ENCODE peak calls at places on chromosomes 2 and 18, in five cellular contexts. X, L, A, Y and Q are unnamed samples.

GRCh38 chr2:126212735-126213134 is 443.2 kb upstream of the GYPC start:
- DNase-seq in X (no peak), L (no peak), Y (no peak), A (no peak), Q (no peak)

GRCh38 chr18:23291456-23292205 is 156.3 kb downstream of the CABLES1 start:
- DNase-seq in A (no peak), L (no peak), X (peak), Y (peak), Q (no peak)

GRCh38 chr2:141331127-141331526 is 799.7 kb downstream of the LRP1B start:
- DNase-seq in X (peak), Y (peak), L (no peak), A (no peak), Q (no peak)

GRCh38 chr18:35141567-35142269 is 99.1 kb upstream of the ZNF397 start:
- DNase-seq in X (no peak), L (no peak), Y (no peak), A (no peak), Q (no peak)

GRCh38 chr2:15579641-15580040 is 12.0 kb upstream of the DDX1 start:
- DNase-seq in A (no peak), L (no peak), X (no peak), Y (no peak), Q (no peak)

GRCh38 chr2:54672587-54673456 is 50.6 kb upstream of the EML6 start:
- DNase-seq in L (no peak), Y (no peak), A (no peak), X (no peak), Q (no peak)

GRCh38 chr2:15941970-15942710 is 1.8 kb downstream of the MYCN start:
- DNase-seq in Y (no peak), X (no peak), L (peak), A (no peak), Q (no peak)

GRCh38 chr2:109350526-109350925 is 221.5 kb downstream of the SH3RF3 start:
- DNase-seq in X (no peak), L (no peak), Y (no peak), A (no peak), Q (no peak)

GRCh38 chr2:56014075-56014730 is 90.6 kb upstream of the EFEMP1 start:
- DNase-seq in L (no peak), X (peak), Y (no peak), A (no peak), Q (no peak)

GRCh38 chr2:134772493-134773169 is 53.8 kb upstream of the TMEM163 start:
- DNase-seq in X (no peak), Y (no peak), A (no peak), L (no peak), Q (no peak)

GRCh38 chr18:79626905-79627749 is 52.5 kb upstream of the CTDP1 start:
- DNase-seq in X (no peak), L (no peak), Y (no peak), A (no peak), Q (peak)

GRCh38 chr2:190533968-190534309 is 583 bp downstream of the NEMP2 start:
- DNase-seq in L (no peak), Y (no peak), A (no peak), X (no peak), Q (peak)

GRCh38 chr2:64609229-64609994 is 44.3 kb downstream of the SERTAD2 start:
- DNase-seq in Y (no peak), A (no peak), X (peak), L (peak), Q (peak)

GRCh38 chr2:12397861-12398260 is 318.9 kb upstream of the TRIB2 start:
- DNase-seq in X (no peak), Y (no peak), L (no peak), A (no peak), Q (no peak)

GRCh38 chr2:204255068-204255467 is 290.2 kb upstream of the PARD3B start:
- DNase-seq in A (no peak), X (no peak), L (no peak), Y (no peak), Q (no peak)

GRCh38 chr18:58449366-58449935 is 179.4 kb downstream of the ALPK2 start:
- DNase-seq in Y (no peak), X (no peak), A (no peak), L (no peak), Q (no peak)

GRCh38 chr2:60331106-60331809 is 222.2 kb downstream of the BCL11A start:
- DNase-seq in Y (peak), A (no peak), L (no peak), X (no peak), Q (no peak)

GRCh38 chr18:58593930-58594329 is 35.0 kb downstream of the ALPK2 start:
- DNase-seq in A (no peak), X (peak), Y (no peak), L (no peak), Q (no peak)

GRCh38 chr2:63078852-63079606 is 28.4 kb downstream of the OTX1 start:
- DNase-seq in X (no peak), L (no peak), A (no peak), Y (no peak), Q (no peak)

GRCh38 chr2:143176606-143177005 is 47.4 kb downstream of the ARHGAP15 start:
- DNase-seq in X (no peak), L (no peak), A (no peak), Y (no peak), Q (peak)

GRCh38 chr2:157825885-157826284 is 50.2 kb downstream of the ACVR1 start:
- DNase-seq in X (peak), A (peak), L (no peak), Y (no peak), Q (no peak)

GRCh38 chr2:217449436-217449835 is 553.4 kb downstream of the TNS1 start:
- DNase-seq in X (no peak), L (no peak), A (no peak), Y (no peak), Q (no peak)

GRCh38 chr2:213490087-213490486 is 205.8 kb downstream of the SPAG16 start:
- DNase-seq in X (no peak), Y (no peak), L (no peak), A (no peak), Q (no peak)

GRCh38 chr2:9030882-9031645 is 27.6 kb upstream of the MBOAT2 start:
- DNase-seq in Y (no peak), L (no peak), X (peak), A (no peak), Q (no peak)

GRCh38 chr18:805008-805754 is 6.9 kb downstream of the YES1 start:
- DNase-seq in L (no peak), A (no peak), Y (no peak), X (no peak), Q (no peak)

GRCh38 chr2:23600336-23600735 is 215.4 kb downstream of the KLHL29 start:
- DNase-seq in A (no peak), Y (no peak), L (no peak), X (no peak), Q (peak)

GRCh38 chr2:163732718-163733117 is 3.1 kb downstream of the FIGN start:
- DNase-seq in X (no peak), A (no peak), Y (no peak), L (no peak), Q (no peak)
- H3K4me3 ChIP-seq in X (peak), A (peak), Y (peak), L (no peak), Q (peak)

GRCh38 chr2:85135066-85135914 is 2.1 kb downstream of the TCF7L1 start:
- DNase-seq in A (no peak), L (no peak), X (no peak), Y (no peak), Q (no peak)
- H3K4me3 ChIP-seq in A (peak), L (no peak), X (peak), Y (peak), Q (peak)

GRCh38 chr2:241379481-241380480 is 23.7 kb downstream of the FARP2 start:
- DNase-seq in A (no peak), Y (no peak), L (no peak), X (peak), Q (no peak)
- H3K4me3 ChIP-seq in A (no peak), Y (no peak), L (no peak), X (no peak), Q (no peak)

DNA sequence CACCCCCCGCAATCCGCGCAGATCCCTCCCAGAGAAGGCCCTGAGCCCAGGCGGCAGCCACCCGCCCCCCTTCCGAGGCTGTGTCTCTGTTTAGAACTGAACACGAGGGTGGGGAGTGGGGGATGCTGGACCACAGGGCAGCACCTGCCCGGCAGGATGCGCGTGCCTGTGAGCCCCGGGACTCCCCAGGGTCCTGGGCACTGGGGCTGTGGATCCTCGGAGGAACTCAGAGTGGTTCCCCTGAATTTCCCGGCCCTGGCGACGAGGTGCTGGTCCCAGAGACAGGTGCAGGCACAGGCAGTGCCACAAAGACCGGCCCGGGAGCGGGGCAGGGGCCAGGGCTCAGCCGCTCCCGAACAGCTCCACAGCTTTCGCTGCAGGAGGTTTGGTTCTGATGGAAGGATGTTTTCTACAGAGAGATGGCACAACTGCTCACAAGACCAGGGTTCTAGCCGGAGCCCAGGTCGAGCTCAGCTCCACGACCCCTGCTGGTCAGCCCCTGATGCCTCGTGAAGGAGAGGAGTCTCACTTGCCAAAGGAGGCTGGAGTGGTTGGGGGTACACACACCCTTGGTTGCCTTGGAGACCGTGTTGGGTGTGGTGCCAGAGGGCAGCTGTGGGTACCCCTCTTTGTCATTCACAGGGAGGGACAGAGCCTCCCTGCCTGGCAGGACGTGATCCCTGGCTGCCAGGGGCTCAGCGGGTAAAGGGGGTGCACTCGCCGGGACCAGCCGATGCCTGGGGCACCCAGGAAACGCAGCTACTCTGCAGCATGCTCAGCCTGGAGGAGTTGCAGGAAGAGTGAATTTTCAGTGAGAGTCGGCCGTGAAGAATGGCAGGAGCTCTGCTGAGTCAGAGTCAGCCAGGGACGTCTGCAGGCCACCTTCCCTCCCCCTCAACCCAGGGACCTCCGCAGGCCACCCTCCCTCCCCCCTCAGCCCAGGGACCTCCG is 4.4 kb upstream of the NEU4 start:
- DNase-seq in Y (peak), A (no peak), X (peak), L (peak), Q (peak)
- H3K4me3 ChIP-seq in Y (peak), A (peak), X (no peak), L (no peak), Q (no peak)

DNA sequence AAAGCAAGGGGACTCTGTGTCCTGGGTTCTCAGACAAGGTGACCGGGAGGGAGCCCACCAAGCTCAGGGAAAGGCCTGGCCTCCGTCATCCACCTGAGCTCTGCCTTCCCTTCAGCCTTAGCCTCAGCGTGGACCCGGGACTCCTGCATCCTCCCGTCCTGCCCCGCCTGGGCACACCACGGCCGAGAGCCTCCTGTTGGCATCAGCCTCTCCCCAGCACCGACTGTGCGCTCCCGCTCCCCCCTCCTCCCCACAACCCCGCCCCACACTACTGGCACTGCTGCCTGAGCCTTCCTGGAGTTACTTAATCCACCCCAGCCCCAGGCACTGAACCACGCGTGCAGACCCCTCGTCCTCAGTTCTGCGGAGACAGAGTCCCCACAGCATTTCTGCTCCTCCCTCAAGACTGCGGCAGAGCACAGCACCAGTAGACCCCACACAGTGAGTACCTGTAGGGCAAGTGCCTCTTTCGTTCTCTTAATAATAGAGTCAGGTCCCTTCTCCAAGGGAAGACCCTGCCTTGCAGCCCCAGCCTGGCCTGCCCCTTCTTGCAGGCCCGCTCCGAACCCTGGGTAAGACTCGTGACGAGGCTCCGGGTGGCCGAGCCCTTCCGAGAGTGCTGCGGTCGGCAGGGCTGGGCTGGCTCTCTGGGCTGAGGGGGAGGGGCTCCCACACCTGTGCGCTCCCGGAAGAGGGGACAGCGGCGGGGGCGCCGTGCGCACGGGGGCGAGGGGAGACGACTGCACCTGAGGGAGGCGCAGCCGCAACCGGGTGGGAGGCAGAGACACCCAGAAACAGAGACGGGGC is at the start of gene AMER3:
- DNase-seq in Y (no peak), X (no peak), A (no peak), L (no peak), Q (peak)
- H3K4me3 ChIP-seq in Y (no peak), X (no peak), A (no peak), L (no peak), Q (no peak)

GRCh38 chr2:118841450-118841827 is 6.0 kb downstream of the EN1 start:
- DNase-seq in Y (no peak), L (no peak), X (no peak), A (no peak), Q (peak)

GRCh38 chr2:118842687-118843491 is 4.6 kb downstream of the EN1 start:
- DNase-seq in L (no peak), Y (no peak), X (no peak), A (no peak), Q (peak)

GRCh38 chr2:118844261-118845004 is 3.0 kb downstream of the EN1 start:
- DNase-seq in L (no peak), Y (no peak), A (no peak), X (no peak), Q (peak)

GRCh38 chr2:118843492-118844132 is 3.8 kb downstream of the EN1 start:
- DNase-seq in Y (no peak), A (no peak), L (no peak), X (no peak), Q (peak)

GRCh38 chr2:118841828-118842461 is 5.5 kb downstream of the EN1 start:
- DNase-seq in L (no peak), A (no peak), X (no peak), Y (no peak), Q (peak)
- H3K4me3 ChIP-seq in L (no peak), A (peak), X (no peak), Y (no peak), Q (no peak)

GRCh38 chr2:174246944-174247381 is 1.4 kb downstream of the OLA1 start:
- DNase-seq in A (no peak), Y (no peak), L (no peak), X (no peak), Q (no peak)
- H3K4me3 ChIP-seq in A (peak), Y (no peak), L (no peak), X (peak), Q (no peak)

DNA sequence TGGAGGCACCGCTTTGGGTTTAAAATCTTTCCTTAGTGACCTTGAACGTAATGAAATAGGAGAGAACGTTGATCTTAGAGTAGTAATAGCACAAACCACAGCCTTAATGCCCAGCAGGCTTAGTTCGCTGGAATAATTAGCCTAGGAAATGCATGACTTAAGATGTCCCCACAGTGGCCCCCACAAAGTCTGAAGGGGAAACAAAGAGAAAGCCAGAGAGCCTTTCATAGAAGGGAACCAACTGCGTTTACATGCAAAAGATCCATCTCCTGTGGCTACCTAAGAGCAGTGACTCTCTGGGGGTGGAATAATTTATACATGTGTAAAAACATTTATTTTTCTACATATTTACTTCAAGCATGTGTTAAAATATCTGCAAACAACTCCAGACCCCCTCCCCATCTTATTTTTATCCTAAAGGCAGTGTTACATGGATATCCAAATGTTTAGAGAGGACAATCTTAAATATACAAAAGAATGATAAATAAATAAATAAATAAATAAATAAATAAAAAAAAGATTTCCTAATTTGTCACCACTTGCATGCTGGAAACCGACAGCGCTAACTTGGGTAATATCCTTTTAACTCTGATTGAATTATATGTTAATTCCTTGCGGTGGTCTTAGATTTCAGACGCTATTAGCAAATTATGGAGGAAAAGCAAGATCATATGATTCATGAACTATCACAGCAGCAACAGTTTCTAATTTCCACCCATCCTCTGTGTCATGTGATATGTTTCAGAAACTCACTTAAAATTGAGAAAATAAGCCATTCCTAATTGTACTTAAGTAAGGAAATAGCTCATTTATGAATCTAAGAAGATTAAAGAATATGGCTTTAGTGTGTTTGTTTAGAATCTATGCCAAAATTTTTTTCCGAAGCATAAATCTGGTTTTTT is 23.4 kb upstream of the CYP1B1 start:
- DNase-seq in L (no peak), Y (no peak), A (no peak), X (no peak), Q (no peak)
- H3K4me3 ChIP-seq in L (no peak), Y (no peak), A (no peak), X (no peak), Q (no peak)

GRCh38 chr2:1744151-1744445 is 217 bp downstream of the PXDN start:
- DNase-seq in X (no peak), L (no peak), A (no peak), Y (no peak), Q (peak)
- H3K4me3 ChIP-seq in X (peak), L (peak), A (peak), Y (peak), Q (peak)

GRCh38 chr18:74146756-74147155 is 878 bp downstream of the FBXO15 start:
- DNase-seq in Y (no peak), A (no peak), X (no peak), L (no peak), Q (no peak)
- H3K4me3 ChIP-seq in Y (peak), A (peak), X (no peak), L (no peak), Q (peak)